ENCODE peak calls at places on chromosomes 3 and 15, in five cellular contexts. O, Q, H, G and M are unnamed samples.
A peak's percentile ranks its signal among the peaks of the same experiment; 100 is the strongest.

GRCh38 chr3:13620281-13620680 is 71.4 kb downstream of the FBLN2 start:
- DNase-seq in O (no peak), Q (no peak), H (no peak), G (no peak), M (no peak)

GRCh38 chr15:64046347-64047153 is at the start of gene DAPK2:
- DNase-seq in O (peak; percentile 25), Q (peak; percentile 55), H (peak; percentile 64), G (peak; percentile 75), M (peak; percentile 83)

GRCh38 chr3:136753112-136753939 is 1.1 kb upstream of the STAG1 start:
- DNase-seq in O (no peak), Q (no peak), H (no peak), G (no peak), M (no peak)

GRCh38 chr15:66287461-66288055 is 5.8 kb upstream of the DIS3L start:
- DNase-seq in O (peak; percentile 17), Q (no peak), H (no peak), G (no peak), M (no peak)

GRCh38 chr15:65069179-65069578 is 1.4 kb upstream of the RASL12 start:
- DNase-seq in O (no peak), Q (no peak), H (no peak), G (peak; percentile 60), M (no peak)

GRCh38 chr3:72383896-72384295 is 464.3 kb downstream of the SHQ1 start:
- DNase-seq in O (peak; percentile 90), Q (no peak), H (no peak), G (no peak), M (no peak)

GRCh38 chr15:31325432-31325975 is 1.1 kb upstream of the KLF13 start:
- DNase-seq in O (peak; percentile 3), Q (peak; percentile 58), H (peak; percentile 82), G (peak; percentile 66), M (peak; percentile 85)

GRCh38 chr3:124552224-124552623 is 178.0 kb upstream of the UMPS start:
- DNase-seq in O (peak; percentile 77), Q (peak; percentile 53), H (no peak), G (peak; percentile 89), M (no peak)

GRCh38 chr3:17631617-17632016 is 110.8 kb downstream of the TBC1D5 start:
- DNase-seq in O (no peak), Q (no peak), H (no peak), G (no peak), M (no peak)

GRCh38 chr15:62124953-62125263 is 40.2 kb downstream of the C2CD4B start:
- DNase-seq in O (no peak), Q (no peak), H (no peak), G (peak; percentile 46), M (no peak)

GRCh38 chr15:72599855-72600464 is 54.5 kb upstream of the GOLGA6B start:
- DNase-seq in O (peak; percentile 53), Q (no peak), H (no peak), G (peak; percentile 49), M (no peak)

GRCh38 chr15:40032125-40032839 is 6.7 kb downstream of the SRP14 start:
- DNase-seq in O (no peak), Q (no peak), H (no peak), G (no peak), M (no peak)

GRCh38 chr3:95172549-95172948 is 1109.7 kb downstream of the NSUN3 start:
- DNase-seq in O (no peak), Q (no peak), H (no peak), G (peak; percentile 5), M (no peak)

GRCh38 chr3:68764554-68764953 is 167.8 kb downstream of the TAFA4 start:
- DNase-seq in O (no peak), Q (no peak), H (no peak), G (no peak), M (no peak)

GRCh38 chr3:188839187-188839695 is 332.5 kb upstream of the TPRG1 start:
- DNase-seq in O (no peak), Q (no peak), H (no peak), G (no peak), M (no peak)

GRCh38 chr3:161142486-161142885 is 37.3 kb upstream of the B3GALNT1 start:
- DNase-seq in O (no peak), Q (no peak), H (no peak), G (no peak), M (no peak)

GRCh38 chr3:194380300-194380699 is 10.8 kb upstream of the LRRC15 start:
- DNase-seq in O (no peak), Q (no peak), H (no peak), G (no peak), M (no peak)

GRCh38 chr3:29346828-29347227 is 66.0 kb downstream of the RBMS3 start:
- DNase-seq in O (no peak), Q (no peak), H (no peak), G (no peak), M (no peak)

GRCh38 chr3:49469037-49469875 is 811 bp upstream of the DAG1 start:
- DNase-seq in O (peak; percentile 65), Q (peak; percentile 64), H (no peak), G (peak; percentile 75), M (peak; percentile 78)

GRCh38 chr15:82895983-82896382 is 56.5 kb downstream of the HOMER2 start:
- DNase-seq in O (no peak), Q (no peak), H (no peak), G (no peak), M (no peak)

GRCh38 chr3:15438988-15439387 is 11.6 kb downstream of the EAF1 start:
- DNase-seq in O (peak; percentile 78), Q (no peak), H (no peak), G (no peak), M (no peak)

GRCh38 chr15:98708191-98708590 is 59.9 kb downstream of the IGF1R start:
- DNase-seq in O (no peak), Q (no peak), H (no peak), G (no peak), M (no peak)

GRCh38 chr15:98703291-98703690 is 55.0 kb downstream of the IGF1R start:
- DNase-seq in O (no peak), Q (no peak), H (no peak), G (no peak), M (no peak)

GRCh38 chr15:98706387-98706786 is 58.0 kb downstream of the IGF1R start:
- DNase-seq in O (no peak), Q (no peak), H (no peak), G (no peak), M (no peak)

GRCh38 chr15:98705070-98705469 is 56.7 kb downstream of the IGF1R start:
- DNase-seq in O (no peak), Q (no peak), H (no peak), G (no peak), M (no peak)

GRCh38 chr15:98706986-98707385 is 58.6 kb downstream of the IGF1R start:
- DNase-seq in O (no peak), Q (no peak), H (no peak), G (no peak), M (no peak)
- TF ChIP-seq CTCF in O (no peak), Q (no peak), H (no peak), G (no peak), M (no peak)

DNA sequence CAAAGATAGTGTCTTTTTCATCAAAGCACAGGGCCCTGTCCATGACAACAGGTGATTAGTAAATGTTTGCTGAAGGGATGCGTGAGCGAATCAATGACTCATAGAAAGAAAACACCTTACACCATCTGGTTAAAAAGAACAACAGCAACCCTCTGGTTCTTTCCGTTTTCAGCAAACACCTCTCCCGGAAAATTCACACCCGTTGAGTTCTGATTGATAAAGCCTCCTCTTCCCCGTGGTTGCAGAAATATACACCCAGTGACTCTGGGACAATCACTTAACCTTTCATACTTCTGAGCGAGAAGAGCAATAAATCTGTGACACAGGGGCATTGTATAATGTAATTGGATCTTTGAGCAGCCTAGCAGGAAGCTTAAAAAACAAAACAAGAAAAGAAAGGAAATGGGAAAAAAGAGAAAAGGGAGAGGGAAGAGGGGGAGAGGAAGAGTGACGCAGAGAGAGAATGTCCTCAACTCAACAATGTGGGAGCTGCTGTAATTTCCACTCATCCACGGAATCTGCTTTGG is 37.6 kb downstream of the ADAMTS9 start:
- DNase-seq in O (peak; percentile 45), Q (no peak), H (no peak), G (no peak), M (no peak)
- H3K36me3 ChIP-seq in O (no peaks in the 10 kb centered on the region), Q (no peaks in the 10 kb centered on the region), H (no peaks in the 10 kb centered on the region), G (no peaks in the 10 kb centered on the region), M (peaks cover 4% of the 10 kb centered on the region)

GRCh38 chr3:131047582-131047981 is 20.9 kb downstream of the NEK11 start:
- DNase-seq in O (no peak), Q (no peak), H (no peak), G (no peak), M (no peak)
- TF ChIP-seq CTCF in O (no peak), Q (no peak), H (no peak), G (no peak), M (no peak)

GRCh38 chr3:105865867-105866350 is 2.9 kb downstream of the CBLB start:
- DNase-seq in O (no peak), Q (no peak), H (no peak), G (no peak), M (no peak)

GRCh38 chr3:105860649-105861048 is 8.2 kb downstream of the CBLB start:
- DNase-seq in O (no peak), Q (no peak), H (no peak), G (no peak), M (no peak)

GRCh38 chr3:105865016-105865623 is 3.7 kb downstream of the CBLB start:
- DNase-seq in O (peak; percentile 53), Q (no peak), H (no peak), G (no peak), M (no peak)

GRCh38 chr3:105863608-105864007 is 5.2 kb downstream of the CBLB start:
- DNase-seq in O (no peak), Q (no peak), H (no peak), G (no peak), M (no peak)

DNA sequence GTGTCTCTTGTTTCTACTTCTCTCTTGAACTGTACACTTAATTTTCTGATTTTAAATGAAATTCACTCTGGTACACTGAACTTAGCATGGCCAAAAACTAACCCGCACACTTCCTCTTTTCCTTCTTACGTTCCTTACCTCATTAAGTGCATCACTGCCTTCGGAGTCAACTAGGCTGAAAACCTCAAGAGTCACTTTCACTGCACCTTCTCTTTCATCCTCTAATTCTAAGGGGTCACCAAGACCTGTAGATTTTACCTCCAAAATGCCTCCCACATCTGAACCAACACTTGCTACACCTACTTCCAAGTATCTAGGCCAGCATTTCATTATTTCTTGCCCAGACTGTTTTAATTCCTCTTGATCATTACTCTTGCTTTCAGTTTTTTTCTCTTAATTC is 6.6 kb downstream of the CBLB start:
- DNase-seq in O (no peak), Q (no peak), H (peak; percentile 44), G (no peak), M (no peak)
- H3K36me3 ChIP-seq in O (peaks cover 3% of the 10 kb centered on the region), Q (no peaks in the 10 kb centered on the region), H (no peaks in the 10 kb centered on the region), G (no peaks in the 10 kb centered on the region), M (peaks cover 91% of the 10 kb centered on the region)

DNA sequence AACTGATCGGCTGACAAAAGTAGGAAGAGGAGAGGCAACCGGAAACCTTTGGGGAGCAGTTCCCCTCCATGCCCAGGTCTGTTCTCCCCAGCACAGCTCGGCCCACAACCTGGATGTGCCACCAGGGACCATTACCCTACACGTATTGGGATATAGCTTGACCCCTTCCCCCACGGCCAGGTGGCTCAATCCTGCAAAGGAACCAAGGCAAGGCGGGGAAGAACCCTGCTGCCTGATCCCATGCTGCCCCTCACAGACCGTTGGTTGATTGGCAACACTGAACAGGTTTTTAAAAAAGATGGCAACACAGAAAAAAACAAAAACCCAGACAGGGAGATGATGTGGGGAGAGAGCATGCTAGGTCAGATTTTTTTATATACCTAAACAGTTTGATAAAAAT is 19.6 kb upstream of the TCAIM start:
- DNase-seq in O (no peak), Q (no peak), H (no peak), G (no peak), M (no peak)
- TF ChIP-seq CTCF in O (no peak), Q (no peak), H (no peak), G (no peak), M (no peak)